ENCODE peak calls at places on chromosomes 1 and 21, in seven cellular contexts. One of them, this sample, is unnamed.

GRCh38 chr1:112172294-112172882 is 182.9 kb upstream of the KCND3 start:
- DNase-seq in caudate nucleus: no peak
- DNase-seq in CD8-positive, alpha-beta memory T cell: no peak
- DNase-seq in Peyer's patch: no peak
- DNase-seq in OCI-LY7: peak
- DNase-seq in aorta: no peak
- DNase-seq in body of pancreas: peak
- DNase-seq in this sample: peak

GRCh38 chr1:42479621-42480020 is 16.5 kb downstream of the CCDC30 start:
- DNase-seq in caudate nucleus: no peak
- DNase-seq in CD8-positive, alpha-beta memory T cell: no peak
- DNase-seq in Peyer's patch: no peak
- DNase-seq in OCI-LY7: no peak
- DNase-seq in aorta: no peak
- DNase-seq in body of pancreas: no peak
- DNase-seq in this sample: no peak

GRCh38 chr1:245279346-245279745 is 124.6 kb downstream of the KIF26B start:
- DNase-seq in caudate nucleus: no peak
- DNase-seq in CD8-positive, alpha-beta memory T cell: no peak
- DNase-seq in Peyer's patch: no peak
- DNase-seq in OCI-LY7: no peak
- DNase-seq in aorta: no peak
- DNase-seq in body of pancreas: no peak
- DNase-seq in this sample: no peak

GRCh38 chr1:235423214-235423652 is 56.0 kb downstream of the TBCE start:
- DNase-seq in caudate nucleus: no peak
- DNase-seq in CD8-positive, alpha-beta memory T cell: peak
- DNase-seq in Peyer's patch: no peak
- DNase-seq in OCI-LY7: no peak
- DNase-seq in aorta: no peak
- DNase-seq in body of pancreas: no peak
- DNase-seq in this sample: no peak

GRCh38 chr1:30323352-30323751 is 400.0 kb downstream of the MATN1 start:
- DNase-seq in caudate nucleus: no peak
- DNase-seq in CD8-positive, alpha-beta memory T cell: no peak
- DNase-seq in Peyer's patch: no peak
- DNase-seq in OCI-LY7: no peak
- DNase-seq in aorta: peak
- DNase-seq in body of pancreas: no peak
- DNase-seq in this sample: no peak

GRCh38 chr1:247210062-247210385 is 38.2 kb upstream of the ZNF124 start:
- DNase-seq in caudate nucleus: no peak
- DNase-seq in CD8-positive, alpha-beta memory T cell: no peak
- DNase-seq in Peyer's patch: no peak
- DNase-seq in OCI-LY7: no peak
- DNase-seq in aorta: no peak
- DNase-seq in body of pancreas: no peak
- DNase-seq in this sample: no peak

GRCh38 chr1:11059166-11059989 is 440 bp downstream of the SRM start:
- DNase-seq in caudate nucleus: no peak
- DNase-seq in CD8-positive, alpha-beta memory T cell: no peak
- DNase-seq in Peyer's patch: peak
- DNase-seq in OCI-LY7: peak
- DNase-seq in aorta: peak
- DNase-seq in body of pancreas: no peak
- DNase-seq in this sample: no peak

GRCh38 chr1:216641669-216642460 is 81.4 kb downstream of the ESRRG start:
- DNase-seq in caudate nucleus: no peak
- DNase-seq in CD8-positive, alpha-beta memory T cell: no peak
- DNase-seq in Peyer's patch: no peak
- DNase-seq in OCI-LY7: no peak
- DNase-seq in aorta: no peak
- DNase-seq in body of pancreas: no peak
- DNase-seq in this sample: no peak

GRCh38 chr1:181033799-181034391 is at the start of gene MR1:
- DNase-seq in caudate nucleus: peak
- DNase-seq in CD8-positive, alpha-beta memory T cell: peak
- DNase-seq in Peyer's patch: peak
- DNase-seq in OCI-LY7: peak
- DNase-seq in aorta: no peak
- DNase-seq in body of pancreas: peak
- DNase-seq in this sample: no peak

GRCh38 chr1:212366901-212367300 is 47.8 kb downstream of the PACC1 start:
- DNase-seq in caudate nucleus: no peak
- DNase-seq in CD8-positive, alpha-beta memory T cell: no peak
- DNase-seq in Peyer's patch: no peak
- DNase-seq in OCI-LY7: no peak
- DNase-seq in aorta: no peak
- DNase-seq in body of pancreas: no peak
- DNase-seq in this sample: no peak

GRCh38 chr1:17494114-17494729 is 45.3 kb upstream of the ARHGEF10L start:
- DNase-seq in caudate nucleus: peak
- DNase-seq in CD8-positive, alpha-beta memory T cell: peak
- DNase-seq in Peyer's patch: peak
- DNase-seq in OCI-LY7: peak
- DNase-seq in aorta: peak
- DNase-seq in body of pancreas: peak
- DNase-seq in this sample: peak

GRCh38 chr1:14977338-14977931 is 176.1 kb upstream of the TMEM51 start:
- DNase-seq in caudate nucleus: no peak
- DNase-seq in CD8-positive, alpha-beta memory T cell: no peak
- DNase-seq in Peyer's patch: no peak
- DNase-seq in OCI-LY7: no peak
- DNase-seq in aorta: no peak
- DNase-seq in body of pancreas: no peak
- DNase-seq in this sample: no peak

GRCh38 chr1:234610582-234611152 is 689 bp upstream of the IRF2BP2 start:
- DNase-seq in caudate nucleus: peak
- DNase-seq in CD8-positive, alpha-beta memory T cell: peak
- DNase-seq in Peyer's patch: peak
- DNase-seq in OCI-LY7: peak
- DNase-seq in aorta: peak
- DNase-seq in body of pancreas: peak
- DNase-seq in this sample: peak

DNA sequence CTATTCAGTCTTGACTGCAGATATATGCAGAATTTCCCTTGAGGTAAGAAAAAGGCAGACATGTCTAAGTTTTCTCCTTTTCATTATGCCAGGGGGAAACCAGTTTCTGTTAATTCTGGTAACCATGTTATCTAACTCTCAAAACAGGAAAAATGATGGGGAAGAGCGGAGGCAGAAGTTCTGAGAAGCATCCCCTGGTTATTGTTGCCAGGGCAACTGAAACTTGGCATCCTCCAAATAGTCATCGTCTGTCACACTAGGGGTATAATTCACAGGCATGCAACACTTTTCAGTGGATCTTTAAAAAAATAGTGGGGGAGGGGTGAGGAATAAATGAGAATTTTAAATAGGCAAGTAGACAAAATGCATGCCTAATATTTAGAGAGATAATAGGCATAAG is 715.3 kb upstream of the CXADR start:
- DNase-seq in caudate nucleus: no peak
- DNase-seq in CD8-positive, alpha-beta memory T cell: no peak
- DNase-seq in Peyer's patch: no peak
- DNase-seq in OCI-LY7: no peak
- DNase-seq in aorta: no peak
- DNase-seq in body of pancreas: no peak
- DNase-seq in this sample: no peak
- H3K27ac ChIP-seq in caudate nucleus: no peak
- H3K27ac ChIP-seq in CD8-positive, alpha-beta memory T cell: no peak
- H3K27ac ChIP-seq in Peyer's patch: no peak
- H3K27ac ChIP-seq in OCI-LY7: no peak
- H3K27ac ChIP-seq in aorta: no peak
- H3K27ac ChIP-seq in body of pancreas: no peak
- H3K27ac ChIP-seq in this sample: no peak

GRCh38 chr1:6591644-6592043 is 11.0 kb downstream of the KLHL21 start:
- DNase-seq in caudate nucleus: no peak
- DNase-seq in CD8-positive, alpha-beta memory T cell: no peak
- DNase-seq in Peyer's patch: no peak
- DNase-seq in OCI-LY7: no peak
- DNase-seq in aorta: no peak
- DNase-seq in body of pancreas: no peak
- DNase-seq in this sample: no peak

GRCh38 chr1:6588128-6588892 is 8.5 kb downstream of the ZBTB48 start:
- DNase-seq in caudate nucleus: no peak
- DNase-seq in CD8-positive, alpha-beta memory T cell: no peak
- DNase-seq in Peyer's patch: no peak
- DNase-seq in OCI-LY7: no peak
- DNase-seq in aorta: no peak
- DNase-seq in body of pancreas: no peak
- DNase-seq in this sample: no peak

GRCh38 chr1:6591222-6591621 is 11.4 kb downstream of the ZBTB48 start:
- DNase-seq in caudate nucleus: no peak
- DNase-seq in CD8-positive, alpha-beta memory T cell: no peak
- DNase-seq in Peyer's patch: no peak
- DNase-seq in OCI-LY7: no peak
- DNase-seq in aorta: peak
- DNase-seq in body of pancreas: no peak
- DNase-seq in this sample: no peak

GRCh38 chr1:6588893-6589481 is 9.2 kb downstream of the ZBTB48 start:
- DNase-seq in caudate nucleus: no peak
- DNase-seq in CD8-positive, alpha-beta memory T cell: no peak
- DNase-seq in Peyer's patch: no peak
- DNase-seq in OCI-LY7: no peak
- DNase-seq in aorta: no peak
- DNase-seq in body of pancreas: no peak
- DNase-seq in this sample: no peak

DNA sequence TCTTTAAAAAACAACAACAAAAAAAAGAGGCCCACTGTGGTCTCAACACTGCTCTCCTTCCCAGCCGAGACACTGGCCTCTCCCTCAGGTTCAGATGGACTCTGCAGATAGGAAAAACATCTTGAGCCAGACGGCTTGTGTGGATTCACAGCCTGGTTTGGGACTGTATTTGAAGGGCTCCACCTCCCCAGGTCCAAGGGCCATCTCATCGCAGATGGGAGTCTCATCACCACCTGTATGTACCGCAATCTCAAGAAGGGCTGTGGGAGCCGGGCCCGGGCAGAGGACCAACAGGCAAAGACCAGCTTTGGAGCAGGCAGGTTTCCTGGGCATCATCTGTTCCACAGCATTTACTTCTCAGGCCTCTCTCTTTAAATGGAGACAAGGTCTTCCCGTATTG is 10.3 kb downstream of the ZBTB48 start:
- DNase-seq in caudate nucleus: no peak
- DNase-seq in CD8-positive, alpha-beta memory T cell: no peak
- DNase-seq in Peyer's patch: no peak
- DNase-seq in OCI-LY7: no peak
- DNase-seq in aorta: no peak
- DNase-seq in body of pancreas: no peak
- DNase-seq in this sample: no peak
- H3K27ac ChIP-seq in caudate nucleus: no peak
- H3K27ac ChIP-seq in CD8-positive, alpha-beta memory T cell: no peak
- H3K27ac ChIP-seq in Peyer's patch: no peak
- H3K27ac ChIP-seq in OCI-LY7: no peak
- H3K27ac ChIP-seq in aorta: peak
- H3K27ac ChIP-seq in body of pancreas: no peak
- H3K27ac ChIP-seq in this sample: no peak

DNA sequence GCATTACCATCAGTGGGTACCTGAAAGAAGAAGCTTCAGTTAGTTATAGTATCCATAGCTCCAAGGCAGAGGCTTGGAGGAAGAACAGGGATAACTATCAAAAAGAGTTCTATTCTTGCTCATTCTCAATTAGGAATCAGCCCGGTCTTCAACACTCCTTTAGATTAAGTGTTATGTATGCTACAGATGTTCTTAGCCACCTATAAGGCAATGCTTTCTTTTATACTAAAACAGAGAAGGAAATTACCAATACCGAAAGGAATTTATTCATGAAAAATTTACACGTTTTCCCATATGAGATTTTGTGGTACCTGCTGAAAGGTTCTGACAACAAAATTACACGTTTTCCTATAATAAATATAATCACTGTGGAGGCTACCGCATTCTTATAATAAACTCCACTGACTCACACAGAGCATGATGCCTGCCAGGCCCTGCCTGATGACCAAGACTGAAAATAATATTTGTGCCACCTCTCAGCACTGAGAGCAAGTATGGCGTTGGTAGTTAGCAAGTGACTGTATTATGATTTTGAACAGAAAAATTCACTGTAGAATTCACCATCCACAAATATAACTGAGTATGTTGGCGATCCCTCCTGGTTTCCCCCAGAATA is 58.3 kb downstream of the APP start:
- DNase-seq in caudate nucleus: no peak
- DNase-seq in CD8-positive, alpha-beta memory T cell: no peak
- DNase-seq in Peyer's patch: no peak
- DNase-seq in OCI-LY7: no peak
- DNase-seq in aorta: no peak
- DNase-seq in body of pancreas: no peak
- DNase-seq in this sample: no peak
- H3K27ac ChIP-seq in caudate nucleus: peak
- H3K27ac ChIP-seq in CD8-positive, alpha-beta memory T cell: no peak
- H3K27ac ChIP-seq in Peyer's patch: no peak
- H3K27ac ChIP-seq in OCI-LY7: no peak
- H3K27ac ChIP-seq in aorta: no peak
- H3K27ac ChIP-seq in body of pancreas: peak
- H3K27ac ChIP-seq in this sample: no peak

DNA sequence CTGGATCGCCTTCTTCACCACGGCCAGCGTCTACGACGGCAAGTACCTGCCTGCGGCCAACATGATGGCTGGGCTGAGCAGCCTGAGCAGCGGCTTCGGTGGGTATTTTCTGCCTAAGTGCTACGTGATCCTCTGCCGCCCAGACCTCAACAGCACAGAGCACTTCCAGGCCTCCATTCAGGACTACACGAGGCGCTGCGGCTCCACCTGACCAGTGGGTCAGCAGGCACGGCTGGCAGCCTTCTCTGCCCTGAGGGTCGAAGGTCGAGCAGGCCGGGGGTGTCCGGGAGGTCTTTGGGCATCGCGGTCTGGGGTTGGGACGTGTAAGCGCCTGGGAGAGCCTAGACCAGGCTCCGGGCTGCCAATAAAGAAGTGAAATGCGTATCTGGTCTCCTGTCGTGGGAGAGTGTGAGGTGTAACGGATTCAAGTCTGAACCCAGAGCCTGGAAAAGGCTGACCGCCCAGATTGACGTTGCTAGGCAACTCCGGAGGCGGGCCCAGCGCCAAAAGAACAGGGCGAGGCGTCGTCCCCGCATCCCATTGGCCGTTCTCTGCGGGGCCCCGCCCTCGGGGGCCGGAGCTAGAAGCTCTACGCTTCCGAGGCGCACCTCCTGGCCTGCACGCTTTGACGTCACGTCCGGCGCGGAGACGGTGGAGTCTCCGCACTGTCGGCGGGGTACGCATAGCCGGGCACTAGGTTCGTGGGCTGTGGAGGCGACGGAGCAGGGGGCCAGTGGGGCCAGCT is at the start of gene ZBTB48:
- DNase-seq in caudate nucleus: peak
- DNase-seq in CD8-positive, alpha-beta memory T cell: peak
- DNase-seq in Peyer's patch: peak
- DNase-seq in OCI-LY7: peak
- DNase-seq in aorta: peak
- DNase-seq in body of pancreas: peak
- DNase-seq in this sample: peak
- H3K27ac ChIP-seq in caudate nucleus: peak
- H3K27ac ChIP-seq in CD8-positive, alpha-beta memory T cell: peak
- H3K27ac ChIP-seq in Peyer's patch: peak
- H3K27ac ChIP-seq in OCI-LY7: peak
- H3K27ac ChIP-seq in aorta: peak
- H3K27ac ChIP-seq in body of pancreas: peak
- H3K27ac ChIP-seq in this sample: peak